ENCODE peak calls at places on chromosomes 16 and 17, in six cellular contexts. V, I, A, B, C and T are unnamed samples.

GRCh38 chr17:48441231-48441711 is 11.3 kb upstream of the SKAP1 start:
- DNase-seq in V (no peak), I (no peak), A (no peak), B (no peak), C (no peak), T (no peak)

GRCh38 chr17:79892457-79893236 is 53.4 kb upstream of the CBX4 start:
- DNase-seq in V (peak), I (peak), A (no peak), B (peak), C (no peak), T (no peak)

GRCh38 chr16:66251406-66252160 is 114.9 kb upstream of the CDH5 start:
- DNase-seq in V (no peak), I (no peak), A (no peak), B (peak), C (no peak), T (no peak)

GRCh38 chr17:50180066-50180465 is 14.3 kb downstream of the SGCA start:
- DNase-seq in V (no peak), I (no peak), A (no peak), B (no peak), C (no peak), T (no peak)

GRCh38 chr16:31256466-31256865 is 3.3 kb upstream of the ITGAM start:
- DNase-seq in V (no peak), I (peak), A (no peak), B (no peak), C (no peak), T (no peak)

GRCh38 chr16:56303066-56303705 is 111.9 kb downstream of the GNAO1 start:
- DNase-seq in V (no peak), I (peak), A (no peak), B (no peak), C (no peak), T (no peak)

GRCh38 chr16:66927012-66927436 is 1.7 kb upstream of the RRAD start:
- DNase-seq in V (no peak), I (no peak), A (no peak), B (no peak), C (no peak), T (no peak)

GRCh38 chr17:76088041-76088867 is 9.3 kb downstream of the ZACN start:
- DNase-seq in V (no peak), I (no peak), A (no peak), B (peak), C (peak), T (peak)

GRCh38 chr17:1830288-1830687 is 483 bp downstream of the RPA1 start:
- DNase-seq in V (no peak), I (no peak), A (no peak), B (no peak), C (peak), T (no peak)

GRCh38 chr16:4617880-4618279 is 3.2 kb upstream of the UBALD1 start:
- DNase-seq in V (no peak), I (no peak), A (no peak), B (no peak), C (no peak), T (no peak)

GRCh38 chr16:68247400-68247799 is 2.2 kb downstream of the PLA2G15 start:
- DNase-seq in V (no peak), I (no peak), A (no peak), B (no peak), C (no peak), T (no peak)

GRCh38 chr17:13995856-13996635 is 73.3 kb upstream of the COX10 start:
- DNase-seq in V (no peak), I (no peak), A (no peak), B (no peak), C (no peak), T (no peak)

GRCh38 chr16:88759245-88759975 is 25.6 kb downstream of the PIEZO1 start:
- DNase-seq in V (peak), I (peak), A (no peak), B (peak), C (no peak), T (no peak)

GRCh38 chr17:17722906-17723353 is 41.7 kb downstream of the RAI1 start:
- DNase-seq in V (no peak), I (no peak), A (peak), B (no peak), C (peak), T (no peak)

GRCh38 chr17:59680314-59680713 is 26.9 kb downstream of the PTRH2 start:
- DNase-seq in V (no peak), I (no peak), A (no peak), B (no peak), C (no peak), T (no peak)

GRCh38 chr17:49404371-49404770 is 10.3 kb downstream of the PHB1 start:
- DNase-seq in V (no peak), I (peak), A (peak), B (peak), C (no peak), T (no peak)

GRCh38 chr16:89828199-89828869 is at the start of gene SPIRE2:
- DNase-seq in V (peak), I (peak), A (peak), B (peak), C (peak), T (no peak)

DNA sequence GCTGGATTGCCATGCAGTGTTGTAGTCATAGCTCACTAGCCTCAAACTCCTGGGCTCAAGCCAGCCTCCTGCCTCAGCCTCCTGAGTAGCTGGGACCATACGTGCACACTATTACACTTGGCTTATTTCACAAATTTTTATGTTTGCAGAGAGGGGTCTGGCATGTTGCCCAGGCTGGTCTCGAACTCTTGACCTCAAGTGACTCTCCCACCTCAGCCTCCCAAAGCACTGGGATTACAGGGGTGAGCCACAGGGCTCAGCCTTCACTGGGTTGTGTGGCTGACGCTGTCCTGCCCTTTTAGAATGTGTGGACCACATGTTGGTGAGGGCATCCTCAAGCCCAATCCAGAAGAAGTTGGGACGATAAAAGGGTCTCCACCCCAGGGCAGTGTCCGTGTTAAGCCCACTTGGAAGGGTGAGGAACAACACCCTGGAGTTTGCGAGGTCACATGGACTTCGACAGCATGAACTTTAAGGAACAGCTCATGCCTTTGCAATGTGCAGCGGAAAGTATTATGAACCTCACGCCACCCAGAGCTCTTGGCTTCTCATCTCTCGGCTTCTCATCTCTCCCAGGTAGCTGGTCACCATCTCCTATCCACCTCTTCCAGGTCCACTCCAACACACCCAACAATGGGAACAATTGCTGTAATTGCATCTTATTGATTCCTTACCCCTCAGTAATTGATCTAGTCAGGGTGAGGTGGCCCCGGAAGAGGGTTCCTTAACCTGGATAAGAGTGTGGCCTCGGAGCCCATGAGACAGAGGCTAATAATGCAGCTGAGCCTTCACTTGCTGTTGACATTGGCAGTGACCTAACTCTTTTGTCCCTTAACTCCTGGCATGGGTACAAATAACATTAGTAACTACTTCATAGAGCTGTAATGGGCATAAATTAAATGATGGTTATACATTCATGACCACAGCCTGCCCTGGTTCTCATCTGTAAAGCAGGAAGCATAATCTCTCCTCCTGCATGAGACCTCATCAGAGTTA is 6.7 kb downstream of the FOXL1 start:
- DNase-seq in V (no peak), I (no peak), A (no peak), B (no peak), C (no peak), T (no peak)
- H3K4me3 ChIP-seq in V (no peak), I (no peak), A (no peak), B (no peak), C (no peak), T (no peak)

GRCh38 chr17:4003131-4003500 is 38.9 kb upstream of the ATP2A3 start:
- DNase-seq in V (no peak), I (no peak), A (peak), B (peak), C (no peak), T (no peak)
- TF ChIP-seq CTCF in V (no peak), I (no peak), A (no peak), B (no peak), C (no peak), T (no peak)

GRCh38 chr16:25875956-25876608 is 184.3 kb downstream of the HS3ST4 start:
- DNase-seq in V (peak), I (no peak), A (no peak), B (no peak), C (no peak), T (no peak)
- TF ChIP-seq POLR2AphosphoS5 in V (no peak), I (no peak), A (no peak), B (no peak), C (no peak), T (no peak)

DNA sequence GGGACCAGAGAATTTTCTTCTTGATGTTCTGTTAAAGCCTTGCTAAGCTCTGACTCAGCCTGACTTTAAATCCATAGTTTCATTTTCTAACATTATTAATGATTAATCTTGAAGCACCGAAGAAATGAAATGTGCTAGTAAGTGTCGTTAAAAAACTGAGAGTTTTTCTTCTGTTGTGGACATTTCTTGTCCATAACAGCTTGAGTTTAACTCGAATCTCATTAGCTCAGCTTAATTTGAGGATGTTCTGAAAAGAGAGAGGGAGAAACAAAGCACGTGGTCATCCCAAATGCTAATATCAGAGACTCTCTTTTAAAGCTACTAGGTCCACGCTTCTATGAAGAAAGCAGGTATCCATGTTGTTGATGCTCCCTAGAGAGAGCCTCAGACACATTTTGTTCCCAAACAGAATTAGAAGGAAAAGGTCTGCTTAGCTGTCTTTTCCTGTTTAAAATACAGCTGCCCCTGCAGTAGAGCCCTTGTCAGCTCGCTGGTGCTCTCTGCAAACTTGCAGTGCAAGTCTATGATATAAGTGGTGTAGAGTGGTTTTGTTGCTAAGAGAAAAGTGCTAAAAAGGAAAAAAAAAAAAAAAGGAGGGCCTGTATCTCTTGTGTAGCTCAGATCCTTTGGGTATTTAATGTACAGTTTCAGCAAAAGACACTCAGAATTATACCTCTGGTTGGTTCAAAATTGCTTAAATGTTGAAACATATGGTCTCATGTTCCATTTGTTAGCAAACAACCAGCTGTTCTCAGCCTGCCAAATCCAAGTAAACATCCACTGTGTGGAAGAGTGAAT is 191.1 kb upstream of the TBX2 start:
- DNase-seq in V (no peak), I (no peak), A (no peak), B (no peak), C (no peak), T (no peak)
- H3K4me3 ChIP-seq in V (peak), I (no peak), A (no peak), B (no peak), C (no peak), T (peak)

GRCh38 chr17:77942111-77942988 is 16.2 kb upstream of the TNRC6C start:
- DNase-seq in V (no peak), I (no peak), A (no peak), B (no peak), C (no peak), T (no peak)
- TF ChIP-seq CTCF in V (no peak), I (no peak), A (no peak), B (no peak), C (no peak), T (no peak)

DNA sequence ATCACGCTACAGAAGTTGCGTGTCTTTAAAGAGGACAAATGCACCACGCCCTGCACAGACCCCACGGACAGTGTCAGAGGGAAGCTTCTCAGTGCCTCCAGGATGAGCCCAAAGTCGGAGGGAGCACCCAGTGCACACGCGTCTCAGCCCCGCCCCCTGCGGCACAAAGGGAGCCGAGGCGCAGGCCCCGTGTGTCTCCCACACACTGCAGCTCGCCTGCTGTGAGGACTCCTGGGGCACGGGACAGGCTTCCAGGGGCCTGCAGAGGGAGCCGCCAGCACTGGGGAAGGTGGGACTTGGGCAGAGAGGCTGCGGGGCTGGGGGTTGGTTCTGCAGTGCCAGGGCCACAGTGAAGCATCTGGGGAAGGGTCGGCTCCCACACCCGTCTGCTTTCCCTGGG is 77.4 kb downstream of the LMF1 start:
- DNase-seq in V (no peak), I (no peak), A (peak), B (no peak), C (peak), T (no peak)
- TF ChIP-seq POLR2AphosphoS5 in V (no peak), I (no peak), A (no peak), B (no peak), C (no peak), T (no peak)

GRCh38 chr16:9094008-9094846 is 2.8 kb downstream of the HAPSTR1 start:
- DNase-seq in V (no peak), I (no peak), A (no peak), B (no peak), C (no peak), T (no peak)

GRCh38 chr16:9095998-9096397 is 4.6 kb downstream of the HAPSTR1 start:
- DNase-seq in V (no peak), I (no peak), A (no peak), B (no peak), C (no peak), T (no peak)

GRCh38 chr16:9096416-9096952 is 5.0 kb downstream of the HAPSTR1 start:
- DNase-seq in V (no peak), I (no peak), A (no peak), B (no peak), C (no peak), T (no peak)

GRCh38 chr16:9092963-9093477 is 1.6 kb downstream of the HAPSTR1 start:
- DNase-seq in V (peak), I (peak), A (no peak), B (peak), C (peak), T (no peak)

DNA sequence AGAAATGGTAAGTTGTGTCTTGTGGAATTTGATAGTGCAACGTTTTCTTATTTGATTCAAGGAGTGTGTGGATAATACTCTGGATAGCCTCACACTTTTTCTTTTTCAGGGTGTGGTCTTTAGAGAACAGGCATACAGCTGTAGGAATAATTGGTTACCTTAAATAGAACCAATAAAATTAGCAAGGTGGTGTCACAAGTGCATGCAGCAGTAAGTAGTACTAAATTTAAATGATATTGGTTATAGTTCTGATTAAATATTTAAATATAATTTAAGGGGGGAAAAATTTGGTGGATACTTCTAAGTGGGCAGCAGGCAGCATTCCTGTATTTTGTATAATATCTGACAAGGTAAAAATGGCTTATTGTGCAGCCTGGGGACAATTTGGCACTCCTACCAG is 3.7 kb downstream of the HAPSTR1 start:
- DNase-seq in V (no peak), I (no peak), A (no peak), B (no peak), C (no peak), T (no peak)
- H3K4me3 ChIP-seq in V (peak), I (peak), A (no peak), B (no peak), C (peak), T (peak)

DNA sequence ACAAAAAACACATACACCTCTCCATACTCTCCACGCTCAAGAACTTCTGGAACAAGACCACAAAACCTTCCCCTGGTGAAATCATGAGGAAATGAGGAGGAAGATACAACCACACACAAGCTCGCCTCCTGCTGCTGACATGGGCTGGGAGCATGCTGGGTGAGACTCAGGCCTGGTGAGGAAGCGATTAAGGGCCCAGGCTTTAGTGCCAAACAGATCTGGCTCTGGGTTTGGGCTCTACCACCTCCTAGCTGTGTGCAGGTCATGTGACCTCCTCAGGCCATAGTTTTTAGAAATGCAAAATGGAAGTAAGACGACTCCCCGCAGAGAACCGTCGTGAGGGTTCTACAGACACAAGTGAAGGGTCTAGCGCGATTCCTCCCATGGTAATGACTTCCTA is 41.3 kb downstream of the VAC14 start:
- DNase-seq in V (no peak), I (no peak), A (no peak), B (no peak), C (no peak), T (no peak)
- TF ChIP-seq CTCF in V (no peak), I (no peak), A (no peak), B (no peak), C (no peak), T (no peak)